ENCODE peak calls at places on chromosome 16, in eight cellular contexts. One of them, this sample, is unnamed.

GRCh38 chr16:22181843-22182242 is 19.5 kb downstream of the SDR42E2 start:
- DNase-seq in NB4: no peak
- DNase-seq in gastrocnemius medialis: no peak
- DNase-seq in WTC11: no peak
- DNase-seq in left ventricle myocardium inferior: no peak
- DNase-seq in iPS-NIHi11: no peak
- DNase-seq in uterus: no peak
- DNase-seq in nucleus accumbens: no peak
- DNase-seq in this sample: no peak

GRCh38 chr16:12412890-12413289 is 390.8 kb downstream of the CPPED1 start:
- DNase-seq in NB4: no peak
- DNase-seq in gastrocnemius medialis: no peak
- DNase-seq in WTC11: no peak
- DNase-seq in left ventricle myocardium inferior: no peak
- DNase-seq in iPS-NIHi11: no peak
- DNase-seq in uterus: no peak
- DNase-seq in nucleus accumbens: no peak
- DNase-seq in this sample: no peak

GRCh38 chr16:89845417-89845816 is 17.1 kb downstream of the SPIRE2 start:
- DNase-seq in NB4: peak
- DNase-seq in gastrocnemius medialis: no peak
- DNase-seq in WTC11: no peak
- DNase-seq in left ventricle myocardium inferior: no peak
- DNase-seq in iPS-NIHi11: no peak
- DNase-seq in uterus: no peak
- DNase-seq in nucleus accumbens: no peak
- DNase-seq in this sample: no peak

GRCh38 chr16:67993207-67994036 is 5.9 kb downstream of the DPEP2 start:
- DNase-seq in NB4: peak
- DNase-seq in gastrocnemius medialis: peak
- DNase-seq in WTC11: peak
- DNase-seq in left ventricle myocardium inferior: peak
- DNase-seq in iPS-NIHi11: peak
- DNase-seq in uterus: peak
- DNase-seq in nucleus accumbens: peak
- DNase-seq in this sample: peak

GRCh38 chr16:8727084-8727590 is 52.7 kb downstream of the ABAT start:
- DNase-seq in NB4: no peak
- DNase-seq in gastrocnemius medialis: no peak
- DNase-seq in WTC11: no peak
- DNase-seq in left ventricle myocardium inferior: no peak
- DNase-seq in iPS-NIHi11: no peak
- DNase-seq in uterus: no peak
- DNase-seq in nucleus accumbens: no peak
- DNase-seq in this sample: no peak

GRCh38 chr16:48833461-48833860 is 223.5 kb upstream of the N4BP1 start:
- DNase-seq in NB4: no peak
- DNase-seq in gastrocnemius medialis: no peak
- DNase-seq in WTC11: no peak
- DNase-seq in left ventricle myocardium inferior: no peak
- DNase-seq in iPS-NIHi11: no peak
- DNase-seq in uterus: no peak
- DNase-seq in nucleus accumbens: no peak
- DNase-seq in this sample: no peak

GRCh38 chr16:81817789-81818304 is 38.8 kb downstream of the PLCG2 start:
- DNase-seq in NB4: peak
- DNase-seq in gastrocnemius medialis: no peak
- DNase-seq in WTC11: no peak
- DNase-seq in left ventricle myocardium inferior: no peak
- DNase-seq in iPS-NIHi11: no peak
- DNase-seq in uterus: no peak
- DNase-seq in nucleus accumbens: no peak
- DNase-seq in this sample: no peak

GRCh38 chr16:58501242-58502131 is 1.5 kb downstream of the NDRG4 start:
- DNase-seq in NB4: no peak
- DNase-seq in gastrocnemius medialis: peak
- DNase-seq in WTC11: peak
- DNase-seq in left ventricle myocardium inferior: no peak
- DNase-seq in iPS-NIHi11: peak
- DNase-seq in uterus: no peak
- DNase-seq in nucleus accumbens: peak
- DNase-seq in this sample: no peak

GRCh38 chr16:29645699-29646187 is 17.3 kb upstream of the SPN start:
- DNase-seq in NB4: peak
- DNase-seq in gastrocnemius medialis: no peak
- DNase-seq in WTC11: no peak
- DNase-seq in left ventricle myocardium inferior: no peak
- DNase-seq in iPS-NIHi11: peak
- DNase-seq in uterus: no peak
- DNase-seq in nucleus accumbens: no peak
- DNase-seq in this sample: no peak

GRCh38 chr16:81937305-81938038 is 73.8 kb downstream of the SDR42E1 start:
- DNase-seq in NB4: no peak
- DNase-seq in gastrocnemius medialis: no peak
- DNase-seq in WTC11: no peak
- DNase-seq in left ventricle myocardium inferior: peak
- DNase-seq in iPS-NIHi11: peak
- DNase-seq in uterus: no peak
- DNase-seq in nucleus accumbens: no peak
- DNase-seq in this sample: no peak

GRCh38 chr16:8885674-8886592 is 3.8 kb downstream of the LITAFD start:
- DNase-seq in NB4: peak
- DNase-seq in gastrocnemius medialis: peak
- DNase-seq in WTC11: no peak
- DNase-seq in left ventricle myocardium inferior: no peak
- DNase-seq in iPS-NIHi11: peak
- DNase-seq in uterus: no peak
- DNase-seq in nucleus accumbens: no peak
- DNase-seq in this sample: no peak

GRCh38 chr16:63447121-63447520 is 1410.9 kb upstream of the CDH8 start:
- DNase-seq in NB4: no peak
- DNase-seq in gastrocnemius medialis: no peak
- DNase-seq in WTC11: no peak
- DNase-seq in left ventricle myocardium inferior: no peak
- DNase-seq in iPS-NIHi11: no peak
- DNase-seq in uterus: no peak
- DNase-seq in nucleus accumbens: no peak
- DNase-seq in this sample: no peak

GRCh38 chr16:57807968-57808528 is 5.8 kb upstream of the KIFC3 start:
- DNase-seq in NB4: peak
- DNase-seq in gastrocnemius medialis: peak
- DNase-seq in WTC11: peak
- DNase-seq in left ventricle myocardium inferior: peak
- DNase-seq in iPS-NIHi11: peak
- DNase-seq in uterus: peak
- DNase-seq in nucleus accumbens: peak
- DNase-seq in this sample: peak

GRCh38 chr16:69741951-69742904 is 12.5 kb downstream of the NOB1 start:
- DNase-seq in NB4: no peak
- DNase-seq in gastrocnemius medialis: peak
- DNase-seq in WTC11: no peak
- DNase-seq in left ventricle myocardium inferior: peak
- DNase-seq in iPS-NIHi11: no peak
- DNase-seq in uterus: peak
- DNase-seq in nucleus accumbens: peak
- DNase-seq in this sample: peak

GRCh38 chr16:23509763-23510153 is 536 bp downstream of the GGA2 start:
- DNase-seq in NB4: peak
- DNase-seq in gastrocnemius medialis: peak
- DNase-seq in WTC11: peak
- DNase-seq in left ventricle myocardium inferior: no peak
- DNase-seq in iPS-NIHi11: no peak
- DNase-seq in uterus: peak
- DNase-seq in nucleus accumbens: peak
- DNase-seq in this sample: peak

GRCh38 chr16:87806608-87807546 is 41.1 kb upstream of the KLHDC4 start:
- DNase-seq in NB4: peak
- DNase-seq in gastrocnemius medialis: no peak
- DNase-seq in WTC11: no peak
- DNase-seq in left ventricle myocardium inferior: peak
- DNase-seq in iPS-NIHi11: peak
- DNase-seq in uterus: no peak
- DNase-seq in nucleus accumbens: peak
- DNase-seq in this sample: no peak

GRCh38 chr16:66007717-66008116 is 358.8 kb upstream of the CDH5 start:
- DNase-seq in NB4: no peak
- DNase-seq in gastrocnemius medialis: no peak
- DNase-seq in WTC11: no peak
- DNase-seq in left ventricle myocardium inferior: no peak
- DNase-seq in iPS-NIHi11: peak
- DNase-seq in uterus: no peak
- DNase-seq in nucleus accumbens: no peak
- DNase-seq in this sample: no peak

GRCh38 chr16:4994719-4995434 is 36.7 kb downstream of the SEC14L5 start:
- DNase-seq in NB4: no peak
- DNase-seq in gastrocnemius medialis: no peak
- DNase-seq in WTC11: no peak
- DNase-seq in left ventricle myocardium inferior: no peak
- DNase-seq in iPS-NIHi11: no peak
- DNase-seq in uterus: no peak
- DNase-seq in nucleus accumbens: peak
- DNase-seq in this sample: peak

GRCh38 chr16:825298-826061 is 24.9 kb upstream of the GNG13 start:
- DNase-seq in NB4: no peak
- DNase-seq in gastrocnemius medialis: no peak
- DNase-seq in WTC11: no peak
- DNase-seq in left ventricle myocardium inferior: no peak
- DNase-seq in iPS-NIHi11: peak
- DNase-seq in uterus: no peak
- DNase-seq in nucleus accumbens: peak
- DNase-seq in this sample: peak

GRCh38 chr16:31458073-31458834 is 1.0 kb upstream of the ARMC5 start:
- DNase-seq in NB4: peak
- DNase-seq in gastrocnemius medialis: peak
- DNase-seq in WTC11: peak
- DNase-seq in left ventricle myocardium inferior: no peak
- DNase-seq in iPS-NIHi11: no peak
- DNase-seq in uterus: no peak
- DNase-seq in nucleus accumbens: no peak
- DNase-seq in this sample: peak

GRCh38 chr16:27407158-27407557 is 5.2 kb downstream of the IL21R start:
- DNase-seq in NB4: no peak
- DNase-seq in gastrocnemius medialis: no peak
- DNase-seq in WTC11: no peak
- DNase-seq in left ventricle myocardium inferior: no peak
- DNase-seq in iPS-NIHi11: no peak
- DNase-seq in uterus: no peak
- DNase-seq in nucleus accumbens: no peak
- DNase-seq in this sample: no peak

GRCh38 chr16:4372578-4373355 is 1.1 kb downstream of the VASN start:
- DNase-seq in NB4: peak
- DNase-seq in gastrocnemius medialis: no peak
- DNase-seq in WTC11: no peak
- DNase-seq in left ventricle myocardium inferior: peak
- DNase-seq in iPS-NIHi11: no peak
- DNase-seq in uterus: peak
- DNase-seq in nucleus accumbens: peak
- DNase-seq in this sample: no peak

GRCh38 chr16:70744366-70744765 is 56.6 kb downstream of the VAC14 start:
- DNase-seq in NB4: no peak
- DNase-seq in gastrocnemius medialis: no peak
- DNase-seq in WTC11: no peak
- DNase-seq in left ventricle myocardium inferior: no peak
- DNase-seq in iPS-NIHi11: no peak
- DNase-seq in uterus: no peak
- DNase-seq in nucleus accumbens: no peak
- DNase-seq in this sample: no peak

GRCh38 chr16:81003064-81003463 is 3.6 kb downstream of the CMC2 start:
- DNase-seq in NB4: no peak
- DNase-seq in gastrocnemius medialis: no peak
- DNase-seq in WTC11: no peak
- DNase-seq in left ventricle myocardium inferior: no peak
- DNase-seq in iPS-NIHi11: no peak
- DNase-seq in uterus: no peak
- DNase-seq in nucleus accumbens: no peak
- DNase-seq in this sample: no peak

GRCh38 chr16:19232988-19233387 is 52.5 kb upstream of the CLEC19A start:
- DNase-seq in NB4: no peak
- DNase-seq in gastrocnemius medialis: no peak
- DNase-seq in WTC11: no peak
- DNase-seq in left ventricle myocardium inferior: no peak
- DNase-seq in iPS-NIHi11: no peak
- DNase-seq in uterus: no peak
- DNase-seq in nucleus accumbens: no peak
- DNase-seq in this sample: no peak

GRCh38 chr16:30116291-30117207 is 3.2 kb upstream of the GDPD3 start:
- DNase-seq in NB4: no peak
- DNase-seq in gastrocnemius medialis: no peak
- DNase-seq in WTC11: no peak
- DNase-seq in left ventricle myocardium inferior: no peak
- DNase-seq in iPS-NIHi11: no peak
- DNase-seq in uterus: no peak
- DNase-seq in nucleus accumbens: no peak
- DNase-seq in this sample: no peak

GRCh38 chr16:73725147-73725546 is 571.5 kb upstream of the PSMD7 start:
- DNase-seq in NB4: no peak
- DNase-seq in gastrocnemius medialis: no peak
- DNase-seq in WTC11: no peak
- DNase-seq in left ventricle myocardium inferior: no peak
- DNase-seq in iPS-NIHi11: no peak
- DNase-seq in uterus: no peak
- DNase-seq in nucleus accumbens: peak
- DNase-seq in this sample: no peak

GRCh38 chr16:13110124-13110796 is 208.9 kb downstream of the SHISA9 start:
- DNase-seq in NB4: no peak
- DNase-seq in gastrocnemius medialis: peak
- DNase-seq in WTC11: peak
- DNase-seq in left ventricle myocardium inferior: no peak
- DNase-seq in iPS-NIHi11: peak
- DNase-seq in uterus: no peak
- DNase-seq in nucleus accumbens: peak
- DNase-seq in this sample: no peak

GRCh38 chr16:27222499-27223225 is 19.3 kb downstream of the KDM8 start:
- DNase-seq in NB4: no peak
- DNase-seq in gastrocnemius medialis: peak
- DNase-seq in WTC11: no peak
- DNase-seq in left ventricle myocardium inferior: peak
- DNase-seq in iPS-NIHi11: no peak
- DNase-seq in uterus: peak
- DNase-seq in nucleus accumbens: no peak
- DNase-seq in this sample: no peak

GRCh38 chr16:71628810-71629209 is 2.8 kb downstream of the MARVELD3 start:
- DNase-seq in NB4: peak
- DNase-seq in gastrocnemius medialis: no peak
- DNase-seq in WTC11: no peak
- DNase-seq in left ventricle myocardium inferior: no peak
- DNase-seq in iPS-NIHi11: no peak
- DNase-seq in uterus: no peak
- DNase-seq in nucleus accumbens: no peak
- DNase-seq in this sample: no peak

GRCh38 chr16:51755039-51755501 is 604.0 kb upstream of the SALL1 start:
- DNase-seq in NB4: no peak
- DNase-seq in gastrocnemius medialis: no peak
- DNase-seq in WTC11: peak
- DNase-seq in left ventricle myocardium inferior: no peak
- DNase-seq in iPS-NIHi11: no peak
- DNase-seq in uterus: no peak
- DNase-seq in nucleus accumbens: peak
- DNase-seq in this sample: no peak

GRCh38 chr16:30090607-30091332 is 954 bp downstream of the TBX6 start:
- DNase-seq in NB4: no peak
- DNase-seq in gastrocnemius medialis: no peak
- DNase-seq in WTC11: no peak
- DNase-seq in left ventricle myocardium inferior: no peak
- DNase-seq in iPS-NIHi11: no peak
- DNase-seq in uterus: no peak
- DNase-seq in nucleus accumbens: no peak
- DNase-seq in this sample: no peak

GRCh38 chr16:47774661-47775060 is 313.5 kb downstream of the PHKB start:
- DNase-seq in NB4: no peak
- DNase-seq in gastrocnemius medialis: no peak
- DNase-seq in WTC11: peak
- DNase-seq in left ventricle myocardium inferior: no peak
- DNase-seq in iPS-NIHi11: no peak
- DNase-seq in uterus: no peak
- DNase-seq in nucleus accumbens: no peak
- DNase-seq in this sample: no peak

GRCh38 chr16:87734644-87735043 is 31.1 kb downstream of the KLHDC4 start:
- DNase-seq in NB4: no peak
- DNase-seq in gastrocnemius medialis: no peak
- DNase-seq in WTC11: peak
- DNase-seq in left ventricle myocardium inferior: no peak
- DNase-seq in iPS-NIHi11: peak
- DNase-seq in uterus: no peak
- DNase-seq in nucleus accumbens: no peak
- DNase-seq in this sample: no peak